ENCODE peak calls at places on chromosomes 1 and 21, in ten cellular contexts. One of them, this sample, is unnamed.

GRCh38 chr21:32789709-32790108 is 18.2 kb upstream of the PAXBP1 start:
- DNase-seq in adrenal gland: no peak
- DNase-seq in Daoy: no peak
- DNase-seq in stimulated activated CD8-positive, alpha-beta memory T cell treated with anti-CD3 and anti-CD28 coated beads, Interleukin-15, amount 100 ng/mL, for 24 hours: no peak
- DNase-seq in cardiac muscle cell: no peak
- DNase-seq in activated T-cell treated with anti-CD3 and anti-CD28 coated beads, Interleukin-2, amount 50 U/mL, for 72 hours: no peak
- DNase-seq in Ammon's horn: no peak
- DNase-seq in GM04504: no peak
- DNase-seq in adipocyte: no peak
- DNase-seq in HuH-7: no peak
- DNase-seq in this sample: no peak

GRCh38 chr21:33075128-33075527 is 5.2 kb downstream of the OLIG1 start:
- DNase-seq in HuH-7: no peak
- DNase-seq in adipocyte: no peak
- DNase-seq in stimulated activated CD8-positive, alpha-beta memory T cell treated with anti-CD3 and anti-CD28 coated beads, Interleukin-15, amount 100 ng/mL, for 24 hours: no peak
- DNase-seq in Ammon's horn: peak
- DNase-seq in GM04504: no peak
- DNase-seq in cardiac muscle cell: peak
- DNase-seq in Daoy: no peak
- DNase-seq in activated T-cell treated with anti-CD3 and anti-CD28 coated beads, Interleukin-2, amount 50 U/mL, for 72 hours: no peak
- DNase-seq in adrenal gland: no peak
- DNase-seq in this sample: no peak

GRCh38 chr1:9257851-9258250 is 23.3 kb downstream of the H6PD start:
- DNase-seq in Daoy: no peak
- DNase-seq in activated T-cell treated with anti-CD3 and anti-CD28 coated beads, Interleukin-2, amount 50 U/mL, for 72 hours: no peak
- DNase-seq in Ammon's horn: no peak
- DNase-seq in cardiac muscle cell: no peak
- DNase-seq in adipocyte: no peak
- DNase-seq in GM04504: no peak
- DNase-seq in HuH-7: no peak
- DNase-seq in adrenal gland: no peak
- DNase-seq in stimulated activated CD8-positive, alpha-beta memory T cell treated with anti-CD3 and anti-CD28 coated beads, Interleukin-15, amount 100 ng/mL, for 24 hours: no peak
- DNase-seq in this sample: no peak

GRCh38 chr1:180151508-180151907 is 3.2 kb upstream of the QSOX1 start:
- DNase-seq in Ammon's horn: no peak
- DNase-seq in cardiac muscle cell: peak
- DNase-seq in adrenal gland: no peak
- DNase-seq in HuH-7: no peak
- DNase-seq in GM04504: peak
- DNase-seq in Daoy: peak
- DNase-seq in activated T-cell treated with anti-CD3 and anti-CD28 coated beads, Interleukin-2, amount 50 U/mL, for 72 hours: no peak
- DNase-seq in adipocyte: peak
- DNase-seq in stimulated activated CD8-positive, alpha-beta memory T cell treated with anti-CD3 and anti-CD28 coated beads, Interleukin-15, amount 100 ng/mL, for 24 hours: no peak
- DNase-seq in this sample: no peak

GRCh38 chr1:230189276-230190183 is 122.5 kb downstream of the GALNT2 start:
- DNase-seq in Ammon's horn: no peak
- DNase-seq in GM04504: no peak
- DNase-seq in stimulated activated CD8-positive, alpha-beta memory T cell treated with anti-CD3 and anti-CD28 coated beads, Interleukin-15, amount 100 ng/mL, for 24 hours: no peak
- DNase-seq in Daoy: no peak
- DNase-seq in adrenal gland: no peak
- DNase-seq in adipocyte: no peak
- DNase-seq in activated T-cell treated with anti-CD3 and anti-CD28 coated beads, Interleukin-2, amount 50 U/mL, for 72 hours: no peak
- DNase-seq in cardiac muscle cell: no peak
- DNase-seq in HuH-7: no peak
- DNase-seq in this sample: no peak

GRCh38 chr1:15355968-15356621 is 53.6 kb upstream of the EFHD2 start:
- DNase-seq in HuH-7: no peak
- DNase-seq in stimulated activated CD8-positive, alpha-beta memory T cell treated with anti-CD3 and anti-CD28 coated beads, Interleukin-15, amount 100 ng/mL, for 24 hours: no peak
- DNase-seq in activated T-cell treated with anti-CD3 and anti-CD28 coated beads, Interleukin-2, amount 50 U/mL, for 72 hours: no peak
- DNase-seq in Ammon's horn: no peak
- DNase-seq in adrenal gland: peak
- DNase-seq in Daoy: peak
- DNase-seq in GM04504: no peak
- DNase-seq in cardiac muscle cell: no peak
- DNase-seq in adipocyte: no peak
- DNase-seq in this sample: no peak

GRCh38 chr1:200969726-200970521 is 53.6 kb downstream of the KIF21B start:
- DNase-seq in Ammon's horn: no peak
- DNase-seq in cardiac muscle cell: no peak
- DNase-seq in stimulated activated CD8-positive, alpha-beta memory T cell treated with anti-CD3 and anti-CD28 coated beads, Interleukin-15, amount 100 ng/mL, for 24 hours: no peak
- DNase-seq in HuH-7: peak
- DNase-seq in GM04504: no peak
- DNase-seq in Daoy: no peak
- DNase-seq in adipocyte: no peak
- DNase-seq in activated T-cell treated with anti-CD3 and anti-CD28 coated beads, Interleukin-2, amount 50 U/mL, for 72 hours: peak
- DNase-seq in adrenal gland: no peak
- DNase-seq in this sample: no peak

GRCh38 chr1:23814016-23814415 is 11.2 kb downstream of the HMGCL start:
- DNase-seq in activated T-cell treated with anti-CD3 and anti-CD28 coated beads, Interleukin-2, amount 50 U/mL, for 72 hours: no peak
- DNase-seq in HuH-7: no peak
- DNase-seq in GM04504: no peak
- DNase-seq in adipocyte: no peak
- DNase-seq in Daoy: no peak
- DNase-seq in Ammon's horn: no peak
- DNase-seq in adrenal gland: no peak
- DNase-seq in cardiac muscle cell: no peak
- DNase-seq in stimulated activated CD8-positive, alpha-beta memory T cell treated with anti-CD3 and anti-CD28 coated beads, Interleukin-15, amount 100 ng/mL, for 24 hours: no peak
- DNase-seq in this sample: no peak

GRCh38 chr1:6171546-6172124 is 8.5 kb downstream of the CHD5 start:
- DNase-seq in activated T-cell treated with anti-CD3 and anti-CD28 coated beads, Interleukin-2, amount 50 U/mL, for 72 hours: no peak
- DNase-seq in cardiac muscle cell: no peak
- DNase-seq in adipocyte: no peak
- DNase-seq in HuH-7: peak
- DNase-seq in adrenal gland: no peak
- DNase-seq in Ammon's horn: no peak
- DNase-seq in Daoy: peak
- DNase-seq in stimulated activated CD8-positive, alpha-beta memory T cell treated with anti-CD3 and anti-CD28 coated beads, Interleukin-15, amount 100 ng/mL, for 24 hours: no peak
- DNase-seq in GM04504: no peak
- DNase-seq in this sample: peak

GRCh38 chr1:15258828-15259588 is 12.0 kb downstream of the FHAD1 start:
- DNase-seq in cardiac muscle cell: peak
- DNase-seq in adipocyte: no peak
- DNase-seq in activated T-cell treated with anti-CD3 and anti-CD28 coated beads, Interleukin-2, amount 50 U/mL, for 72 hours: no peak
- DNase-seq in GM04504: no peak
- DNase-seq in HuH-7: no peak
- DNase-seq in Daoy: no peak
- DNase-seq in stimulated activated CD8-positive, alpha-beta memory T cell treated with anti-CD3 and anti-CD28 coated beads, Interleukin-15, amount 100 ng/mL, for 24 hours: no peak
- DNase-seq in Ammon's horn: no peak
- DNase-seq in adrenal gland: no peak
- DNase-seq in this sample: no peak

GRCh38 chr1:24047101-24047459 is 64.9 kb downstream of the MYOM3 start:
- DNase-seq in activated T-cell treated with anti-CD3 and anti-CD28 coated beads, Interleukin-2, amount 50 U/mL, for 72 hours: no peak
- DNase-seq in Daoy: peak
- DNase-seq in GM04504: peak
- DNase-seq in stimulated activated CD8-positive, alpha-beta memory T cell treated with anti-CD3 and anti-CD28 coated beads, Interleukin-15, amount 100 ng/mL, for 24 hours: no peak
- DNase-seq in adrenal gland: no peak
- DNase-seq in cardiac muscle cell: peak
- DNase-seq in HuH-7: no peak
- DNase-seq in Ammon's horn: no peak
- DNase-seq in adipocyte: peak
- DNase-seq in this sample: no peak

GRCh38 chr1:196400478-196401453 is 207.5 kb downstream of the KCNT2 start:
- DNase-seq in Ammon's horn: no peak
- DNase-seq in adipocyte: peak
- DNase-seq in Daoy: peak
- DNase-seq in GM04504: peak
- DNase-seq in adrenal gland: peak
- DNase-seq in cardiac muscle cell: peak
- DNase-seq in HuH-7: peak
- DNase-seq in activated T-cell treated with anti-CD3 and anti-CD28 coated beads, Interleukin-2, amount 50 U/mL, for 72 hours: no peak
- DNase-seq in stimulated activated CD8-positive, alpha-beta memory T cell treated with anti-CD3 and anti-CD28 coated beads, Interleukin-15, amount 100 ng/mL, for 24 hours: no peak
- DNase-seq in this sample: no peak

GRCh38 chr1:115338457-115338820 is 390 bp upstream of the NGF start:
- DNase-seq in Daoy: no peak
- DNase-seq in stimulated activated CD8-positive, alpha-beta memory T cell treated with anti-CD3 and anti-CD28 coated beads, Interleukin-15, amount 100 ng/mL, for 24 hours: no peak
- DNase-seq in HuH-7: no peak
- DNase-seq in adipocyte: no peak
- DNase-seq in cardiac muscle cell: no peak
- DNase-seq in Ammon's horn: no peak
- DNase-seq in activated T-cell treated with anti-CD3 and anti-CD28 coated beads, Interleukin-2, amount 50 U/mL, for 72 hours: no peak
- DNase-seq in adrenal gland: no peak
- DNase-seq in GM04504: no peak
- DNase-seq in this sample: no peak

GRCh38 chr1:33626801-33627200 is 154.4 kb downstream of the ZSCAN20 start:
- DNase-seq in HuH-7: no peak
- DNase-seq in Daoy: no peak
- DNase-seq in adrenal gland: no peak
- DNase-seq in Ammon's horn: peak
- DNase-seq in stimulated activated CD8-positive, alpha-beta memory T cell treated with anti-CD3 and anti-CD28 coated beads, Interleukin-15, amount 100 ng/mL, for 24 hours: no peak
- DNase-seq in activated T-cell treated with anti-CD3 and anti-CD28 coated beads, Interleukin-2, amount 50 U/mL, for 72 hours: no peak
- DNase-seq in GM04504: no peak
- DNase-seq in cardiac muscle cell: no peak
- DNase-seq in adipocyte: no peak
- DNase-seq in this sample: no peak

GRCh38 chr1:246108278-246108925 is 398.7 kb downstream of the SMYD3 start:
- DNase-seq in adrenal gland: no peak
- DNase-seq in cardiac muscle cell: no peak
- DNase-seq in adipocyte: no peak
- DNase-seq in Ammon's horn: no peak
- DNase-seq in activated T-cell treated with anti-CD3 and anti-CD28 coated beads, Interleukin-2, amount 50 U/mL, for 72 hours: no peak
- DNase-seq in HuH-7: no peak
- DNase-seq in Daoy: no peak
- DNase-seq in stimulated activated CD8-positive, alpha-beta memory T cell treated with anti-CD3 and anti-CD28 coated beads, Interleukin-15, amount 100 ng/mL, for 24 hours: no peak
- DNase-seq in GM04504: no peak
- DNase-seq in this sample: no peak

GRCh38 chr1:65418522-65419185 is 1.8 kb upstream of the LEPR start:
- DNase-seq in adrenal gland: no peak
- DNase-seq in stimulated activated CD8-positive, alpha-beta memory T cell treated with anti-CD3 and anti-CD28 coated beads, Interleukin-15, amount 100 ng/mL, for 24 hours: no peak
- DNase-seq in cardiac muscle cell: no peak
- DNase-seq in HuH-7: no peak
- DNase-seq in Ammon's horn: no peak
- DNase-seq in GM04504: no peak
- DNase-seq in adipocyte: no peak
- DNase-seq in Daoy: no peak
- DNase-seq in activated T-cell treated with anti-CD3 and anti-CD28 coated beads, Interleukin-2, amount 50 U/mL, for 72 hours: no peak
- DNase-seq in this sample: no peak

GRCh38 chr21:36499578-36500471 is 19.9 kb upstream of the CLDN14 start:
- DNase-seq in cardiac muscle cell: peak
- DNase-seq in adipocyte: no peak
- DNase-seq in activated T-cell treated with anti-CD3 and anti-CD28 coated beads, Interleukin-2, amount 50 U/mL, for 72 hours: no peak
- DNase-seq in Daoy: peak
- DNase-seq in adrenal gland: peak
- DNase-seq in HuH-7: no peak
- DNase-seq in Ammon's horn: no peak
- DNase-seq in stimulated activated CD8-positive, alpha-beta memory T cell treated with anti-CD3 and anti-CD28 coated beads, Interleukin-15, amount 100 ng/mL, for 24 hours: no peak
- DNase-seq in GM04504: peak
- DNase-seq in this sample: no peak

GRCh38 chr1:154467768-154468102 is 34.3 kb upstream of the TDRD10 start:
- DNase-seq in Ammon's horn: no peak
- DNase-seq in Daoy: no peak
- DNase-seq in activated T-cell treated with anti-CD3 and anti-CD28 coated beads, Interleukin-2, amount 50 U/mL, for 72 hours: peak
- DNase-seq in stimulated activated CD8-positive, alpha-beta memory T cell treated with anti-CD3 and anti-CD28 coated beads, Interleukin-15, amount 100 ng/mL, for 24 hours: no peak
- DNase-seq in HuH-7: no peak
- DNase-seq in cardiac muscle cell: no peak
- DNase-seq in adrenal gland: no peak
- DNase-seq in GM04504: no peak
- DNase-seq in adipocyte: no peak
- DNase-seq in this sample: no peak

GRCh38 chr1:237556911-237557310 is 333.8 kb downstream of the ZP4 start:
- DNase-seq in Ammon's horn: peak
- DNase-seq in adipocyte: no peak
- DNase-seq in GM04504: no peak
- DNase-seq in HuH-7: no peak
- DNase-seq in Daoy: no peak
- DNase-seq in activated T-cell treated with anti-CD3 and anti-CD28 coated beads, Interleukin-2, amount 50 U/mL, for 72 hours: no peak
- DNase-seq in stimulated activated CD8-positive, alpha-beta memory T cell treated with anti-CD3 and anti-CD28 coated beads, Interleukin-15, amount 100 ng/mL, for 24 hours: no peak
- DNase-seq in adrenal gland: no peak
- DNase-seq in cardiac muscle cell: no peak
- DNase-seq in this sample: no peak

GRCh38 chr1:27632387-27633297 is 2.3 kb downstream of the FGR start:
- DNase-seq in Ammon's horn: no peak
- DNase-seq in adrenal gland: no peak
- DNase-seq in activated T-cell treated with anti-CD3 and anti-CD28 coated beads, Interleukin-2, amount 50 U/mL, for 72 hours: peak
- DNase-seq in Daoy: no peak
- DNase-seq in GM04504: no peak
- DNase-seq in cardiac muscle cell: no peak
- DNase-seq in stimulated activated CD8-positive, alpha-beta memory T cell treated with anti-CD3 and anti-CD28 coated beads, Interleukin-15, amount 100 ng/mL, for 24 hours: no peak
- DNase-seq in adipocyte: no peak
- DNase-seq in HuH-7: no peak
- DNase-seq in this sample: no peak

GRCh38 chr1:219460561-219461511 is 152.1 kb downstream of the ZC3H11B start:
- DNase-seq in Daoy: no peak
- DNase-seq in Ammon's horn: peak
- DNase-seq in GM04504: peak
- DNase-seq in cardiac muscle cell: no peak
- DNase-seq in stimulated activated CD8-positive, alpha-beta memory T cell treated with anti-CD3 and anti-CD28 coated beads, Interleukin-15, amount 100 ng/mL, for 24 hours: no peak
- DNase-seq in adipocyte: peak
- DNase-seq in HuH-7: no peak
- DNase-seq in activated T-cell treated with anti-CD3 and anti-CD28 coated beads, Interleukin-2, amount 50 U/mL, for 72 hours: no peak
- DNase-seq in adrenal gland: no peak
- DNase-seq in this sample: no peak

GRCh38 chr1:201309420-201309819 is 26.1 kb downstream of the PKP1 start:
- DNase-seq in HuH-7: peak
- DNase-seq in activated T-cell treated with anti-CD3 and anti-CD28 coated beads, Interleukin-2, amount 50 U/mL, for 72 hours: no peak
- DNase-seq in Daoy: peak
- DNase-seq in Ammon's horn: peak
- DNase-seq in adipocyte: peak
- DNase-seq in stimulated activated CD8-positive, alpha-beta memory T cell treated with anti-CD3 and anti-CD28 coated beads, Interleukin-15, amount 100 ng/mL, for 24 hours: no peak
- DNase-seq in GM04504: peak
- DNase-seq in adrenal gland: peak
- DNase-seq in cardiac muscle cell: peak
- DNase-seq in this sample: peak

GRCh38 chr1:85447000-85447943 is 17.7 kb downstream of the DDAH1 start:
- DNase-seq in Daoy: no peak
- DNase-seq in adipocyte: peak
- DNase-seq in activated T-cell treated with anti-CD3 and anti-CD28 coated beads, Interleukin-2, amount 50 U/mL, for 72 hours: no peak
- DNase-seq in adrenal gland: no peak
- DNase-seq in cardiac muscle cell: peak
- DNase-seq in stimulated activated CD8-positive, alpha-beta memory T cell treated with anti-CD3 and anti-CD28 coated beads, Interleukin-15, amount 100 ng/mL, for 24 hours: no peak
- DNase-seq in HuH-7: no peak
- DNase-seq in Ammon's horn: no peak
- DNase-seq in GM04504: no peak
- DNase-seq in this sample: no peak

GRCh38 chr1:151368000-151368744 is 4.3 kb downstream of the SELENBP1 start:
- DNase-seq in adrenal gland: peak
- DNase-seq in activated T-cell treated with anti-CD3 and anti-CD28 coated beads, Interleukin-2, amount 50 U/mL, for 72 hours: no peak
- DNase-seq in adipocyte: no peak
- DNase-seq in stimulated activated CD8-positive, alpha-beta memory T cell treated with anti-CD3 and anti-CD28 coated beads, Interleukin-15, amount 100 ng/mL, for 24 hours: no peak
- DNase-seq in GM04504: no peak
- DNase-seq in HuH-7: no peak
- DNase-seq in cardiac muscle cell: peak
- DNase-seq in Daoy: no peak
- DNase-seq in Ammon's horn: peak
- DNase-seq in this sample: no peak

GRCh38 chr1:60972841-60973364 is 109.5 kb upstream of the NFIA start:
- DNase-seq in HuH-7: no peak
- DNase-seq in stimulated activated CD8-positive, alpha-beta memory T cell treated with anti-CD3 and anti-CD28 coated beads, Interleukin-15, amount 100 ng/mL, for 24 hours: no peak
- DNase-seq in adrenal gland: no peak
- DNase-seq in cardiac muscle cell: peak
- DNase-seq in adipocyte: peak
- DNase-seq in Ammon's horn: no peak
- DNase-seq in activated T-cell treated with anti-CD3 and anti-CD28 coated beads, Interleukin-2, amount 50 U/mL, for 72 hours: no peak
- DNase-seq in GM04504: peak
- DNase-seq in Daoy: peak
- DNase-seq in this sample: peak

GRCh38 chr1:220528679-220529529 is 968 bp downstream of the MARK1 start:
- DNase-seq in HuH-7: peak
- DNase-seq in activated T-cell treated with anti-CD3 and anti-CD28 coated beads, Interleukin-2, amount 50 U/mL, for 72 hours: no peak
- DNase-seq in adrenal gland: peak
- DNase-seq in Ammon's horn: peak
- DNase-seq in GM04504: no peak
- DNase-seq in stimulated activated CD8-positive, alpha-beta memory T cell treated with anti-CD3 and anti-CD28 coated beads, Interleukin-15, amount 100 ng/mL, for 24 hours: no peak
- DNase-seq in Daoy: peak
- DNase-seq in cardiac muscle cell: peak
- DNase-seq in adipocyte: peak
- DNase-seq in this sample: no peak

GRCh38 chr1:94384485-94385353 is 33.5 kb upstream of the ABCD3 start:
- DNase-seq in cardiac muscle cell: peak
- DNase-seq in activated T-cell treated with anti-CD3 and anti-CD28 coated beads, Interleukin-2, amount 50 U/mL, for 72 hours: peak
- DNase-seq in Daoy: peak
- DNase-seq in HuH-7: peak
- DNase-seq in Ammon's horn: no peak
- DNase-seq in adrenal gland: no peak
- DNase-seq in adipocyte: no peak
- DNase-seq in stimulated activated CD8-positive, alpha-beta memory T cell treated with anti-CD3 and anti-CD28 coated beads, Interleukin-15, amount 100 ng/mL, for 24 hours: no peak
- DNase-seq in GM04504: no peak
- DNase-seq in this sample: no peak

GRCh38 chr1:39130297-39130696 is 74.2 kb upstream of the MACF1 start:
- DNase-seq in adipocyte: peak
- DNase-seq in cardiac muscle cell: peak
- DNase-seq in Ammon's horn: no peak
- DNase-seq in HuH-7: no peak
- DNase-seq in GM04504: peak
- DNase-seq in stimulated activated CD8-positive, alpha-beta memory T cell treated with anti-CD3 and anti-CD28 coated beads, Interleukin-15, amount 100 ng/mL, for 24 hours: no peak
- DNase-seq in activated T-cell treated with anti-CD3 and anti-CD28 coated beads, Interleukin-2, amount 50 U/mL, for 72 hours: no peak
- DNase-seq in Daoy: peak
- DNase-seq in adrenal gland: no peak
- DNase-seq in this sample: no peak

This sample was measured in K562.